ENCODE peak calls at places on chromosomes 1 and 21, in four cellular contexts. X, Y, R and I are unnamed samples.

GRCh38 chr1:221302357-221303147 is 423.3 kb downstream of the HLX start:
- DNase-seq in X (no peak), Y (no peak), R (no peak), I (no peak)

GRCh38 chr1:172489847-172490246 is 43.1 kb upstream of the SUCO start:
- DNase-seq in R (no peak), Y (no peak), X (no peak), I (no peak)

GRCh38 chr1:2088434-2088833 is 38.2 kb downstream of the PRKCZ start:
- DNase-seq in X (no peak), R (no peak), Y (no peak), I (no peak)

GRCh38 chr1:210222288-210223006 is 10.1 kb upstream of the SERTAD4 start:
- DNase-seq in R (no peak), Y (no peak), X (no peak), I (no peak)

GRCh38 chr1:219876798-219877209 is 51.6 kb downstream of the SLC30A10 start:
- DNase-seq in R (no peak), Y (peak; percentile 76), X (no peak), I (no peak)

GRCh38 chr1:213997031-213997771 is 9.4 kb downstream of the PROX1 start:
- DNase-seq in Y (no peak), R (no peak), X (no peak), I (no peak)

GRCh38 chr1:110481968-110482623 is 31.1 kb downstream of the PROK1 start:
- DNase-seq in R (no peak), X (no peak), Y (no peak), I (no peak)

GRCh38 chr21:14741237-14741636 is 195.1 kb upstream of the SAMSN1 start:
- DNase-seq in Y (no peak), X (no peak), R (no peak), I (no peak)

GRCh38 chr1:189686288-189686687 is 791.4 kb downstream of the BRINP3 start:
- DNase-seq in Y (no peak), X (no peak), R (no peak), I (no peak)

GRCh38 chr1:153945795-153946621 is 510 bp downstream of the DENND4B start:
- DNase-seq in R (peak; percentile 95), Y (peak; percentile 76), X (peak; percentile 86), I (peak; percentile 93)

GRCh38 chr1:85379203-85380136 is 85.5 kb downstream of the DDAH1 start:
- DNase-seq in R (no peak), X (no peak), Y (no peak), I (no peak)

GRCh38 chr1:162612606-162613400 is 19.5 kb upstream of the DDR2 start:
- DNase-seq in R (no peak), Y (no peak), X (no peak), I (no peak)

GRCh38 chr1:28208818-28209441 is 23.9 kb downstream of the DNAJC8 start:
- DNase-seq in Y (peak; percentile 62), R (no peak), X (peak; percentile 57), I (no peak)

GRCh38 chr21:33240404-33240803 is 10.7 kb downstream of the IFNAR2 start:
- DNase-seq in R (no peak), Y (no peak), X (no peak), I (no peak)

GRCh38 chr1:200923607-200924006 is 28.9 kb downstream of the INAVA start:
- DNase-seq in X (no peak), Y (no peak), R (no peak), I (no peak)

GRCh38 chr1:211331011-211331709 is 4.5 kb downstream of the TRAF5 start:
- DNase-seq in Y (no peak), X (no peak), R (no peak), I (no peak)

GRCh38 chr1:99358771-99359170 is 94.5 kb downstream of the PLPPR4 start:
- DNase-seq in Y (no peak), X (no peak), R (no peak), I (no peak)

GRCh38 chr1:151513626-151514101 is 2.5 kb downstream of the CGN start:
- DNase-seq in R (no peak), Y (no peak), X (no peak), I (no peak)

GRCh38 chr21:27171704-27172103 is 204.8 kb upstream of the ADAMTS5 start:
- DNase-seq in Y (no peak), R (no peak), X (no peak), I (no peak)

GRCh38 chr1:39128959-39129358 is 75.5 kb upstream of the MACF1 start:
- DNase-seq in Y (no peak), X (no peak), R (no peak), I (no peak)

GRCh38 chr1:153348511-153349362 is at the start of gene PGLYRP4:
- DNase-seq in X (no peak), Y (no peak), R (no peak), I (no peak)

GRCh38 chr21:16285646-16286223 is 556.0 kb downstream of the USP25 start:
- DNase-seq in Y (no peak), R (no peak), X (no peak), I (no peak)

GRCh38 chr21:44800971-44801467 is 601 bp downstream of the UBE2G2 start:
- DNase-seq in Y (peak; percentile 72), X (no peak), R (peak; percentile 50), I (peak; percentile 57)

GRCh38 chr1:7648761-7649384 is 122.2 kb upstream of the VAMP3 start:
- DNase-seq in X (no peak), Y (no peak), R (no peak), I (no peak)

GRCh38 chr1:209530990-209531389 is 52.5 kb upstream of the CAMK1G start:
- DNase-seq in R (no peak), X (no peak), Y (no peak), I (no peak)

GRCh38 chr1:117590273-117590925 is 15.4 kb upstream of the TENT5C start:
- DNase-seq in Y (no peak), R (no peak), X (no peak), I (no peak)

GRCh38 chr1:197465528-197466205 is 197.6 kb downstream of the CRB1 start:
- DNase-seq in X (no peak), Y (no peak), R (no peak), I (no peak)

GRCh38 chr21:41727784-41728763 is 38.8 kb downstream of the RIPK4 start:
- DNase-seq in X (no peak), R (no peak), Y (no peak), I (no peak)

GRCh38 chr21:41726630-41726969 is 40.3 kb downstream of the RIPK4 start:
- DNase-seq in X (no peak), Y (no peak), R (no peak), I (no peak)

GRCh38 chr21:41725421-41726021 is 41.3 kb downstream of the RIPK4 start:
- DNase-seq in R (no peak), Y (no peak), X (no peak), I (no peak)

GRCh38 chr21:41726970-41727783 is 39.7 kb downstream of the RIPK4 start:
- DNase-seq in R (no peak), Y (no peak), X (no peak), I (no peak)

GRCh38 chr21:41726058-41726558 is 40.7 kb downstream of the RIPK4 start:
- DNase-seq in X (no peak), R (no peak), Y (no peak), I (no peak)
- TF ChIP-seq POLR2A in X (no peak), R (no peak), Y (no peak), I (no peak)

DNA sequence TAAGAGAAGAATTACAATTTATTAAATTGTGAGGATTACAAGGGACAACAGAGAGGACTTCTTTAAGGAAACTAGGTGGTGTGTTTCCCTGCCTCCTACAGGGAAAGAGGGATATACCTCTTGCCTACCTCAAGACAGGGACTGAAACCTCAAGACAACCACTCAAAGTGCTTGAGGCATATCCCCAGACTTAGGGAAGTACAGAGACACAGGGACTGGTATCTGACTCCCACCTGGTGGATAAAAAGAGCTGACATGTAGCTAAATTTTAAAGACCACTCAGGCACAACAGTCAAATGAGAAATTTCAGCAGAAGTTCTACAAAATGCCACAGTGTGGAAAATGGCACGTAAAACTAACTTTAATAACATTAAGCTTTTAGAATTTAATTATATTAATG is 21.3 kb downstream of the DENND2C start:
- DNase-seq in R (no peak), X (no peak), Y (peak; percentile 25), I (no peak)
- TF ChIP-seq TAF1 in R (no peak), X (no peak), Y (no peak), I (no peak)

DNA sequence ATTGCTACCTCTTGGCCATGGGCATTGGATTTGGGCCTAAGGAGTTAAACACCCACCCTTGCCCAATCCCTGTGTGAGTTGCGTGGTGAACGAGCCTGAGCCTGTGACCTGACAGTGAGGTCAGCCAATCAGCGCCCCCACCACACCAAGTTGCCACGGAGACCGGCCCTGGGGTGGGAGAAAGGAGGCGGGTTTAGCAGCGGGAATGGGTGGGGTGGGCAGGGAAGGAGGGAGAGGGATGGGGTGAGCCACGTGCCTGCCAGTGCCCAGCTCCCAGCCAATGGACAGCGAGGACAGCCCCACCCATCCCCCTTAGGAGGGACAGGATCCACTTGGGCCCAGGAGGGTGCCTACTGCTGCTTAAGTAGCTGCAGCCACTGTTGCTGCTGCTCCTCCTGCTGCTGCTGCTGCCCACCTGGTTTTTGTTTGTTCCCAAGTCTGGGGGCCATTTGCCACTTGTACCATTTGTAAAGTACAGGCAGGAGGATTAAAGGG is 9.5 kb downstream of the ZBTB7B start:
- DNase-seq in Y (peak; percentile 77), X (no peak), R (no peak), I (no peak)
- TF ChIP-seq POLR2A in Y (no peak), X (no peak), R (no peak), I (no peak)

GRCh38 chr1:228988655-228989054 is 253.4 kb downstream of the RHOU start:
- DNase-seq in R (no peak), Y (no peak), X (no peak), I (no peak)
- TF ChIP-seq TAF1 in R (no peak), Y (no peak), X (no peak), I (no peak)

GRCh38 chr1:32394890-32395415 is 712 bp upstream of the BSDC1 start:
- DNase-seq in R (no peak), Y (no peak), X (no peak), I (no peak)
- TF ChIP-seq POLR2A in R (no peak), Y (no peak), X (no peak), I (no peak)